ENCODE peak calls at places on chromosome 3, in ten cellular contexts. U is body of pancreas, R is cardiac muscle cell, Q is ovary, O is uterus, C is Peyer's patch, F is colonic mucosa, T is HL-60, I is lung, V is GM23338. A is an unnamed sample.

GRCh38 chr3:197748597-197749314 is 927 bp upstream of the FYTTD1 start:
- DNase-seq in U (no peak), R (peak; percentile 13), Q (no peak), O (no peak), C (no peak), F (no peak), T (no peak), I (no peak), V (no peak), A (no peak)

GRCh38 chr3:124599779-124600693 is 130.2 kb upstream of the UMPS start:
- DNase-seq in U (no peak), R (no peak), Q (no peak), O (no peak), C (peak; percentile 65), F (peak; percentile 73), T (no peak), I (peak; percentile 39), V (no peak), A (no peak)

GRCh38 chr3:77421916-77422315 is 382.0 kb downstream of the ROBO2 start:
- DNase-seq in U (no peak), R (no peak), Q (no peak), O (no peak), C (no peak), F (no peak), T (no peak), I (no peak), V (no peak), A (no peak)

GRCh38 chr3:78255403-78255802 is 1215.5 kb downstream of the ROBO2 start:
- DNase-seq in U (no peak), R (peak; percentile 84), Q (no peak), O (no peak), C (no peak), F (no peak), T (no peak), I (no peak), V (no peak), A (no peak)

GRCh38 chr3:45711936-45712335 is 22.7 kb downstream of the SACM1L start:
- DNase-seq in U (no peak), R (no peak), Q (no peak), O (no peak), C (no peak), F (no peak), T (no peak), I (no peak), V (no peak), A (no peak)

GRCh38 chr3:67642734-67643133 is 11.7 kb downstream of the SUCLG2 start:
- DNase-seq in U (no peak), R (no peak), Q (no peak), O (no peak), C (peak; percentile 52), F (peak; percentile 63), T (no peak), I (no peak), V (no peak), A (no peak)

GRCh38 chr3:14418670-14419250 is 16.4 kb downstream of the SLC6A6 start:
- DNase-seq in U (no peak), R (no peak), Q (no peak), O (no peak), C (peak; percentile 71), F (peak; percentile 57), T (peak; percentile 85), I (peak; percentile 80), V (peak; percentile 71), A (no peak)

GRCh38 chr3:156685198-156685597 is 10.8 kb downstream of the TIPARP start:
- DNase-seq in U (no peak), R (peak; percentile 43), Q (no peak), O (no peak), C (no peak), F (no peak), T (no peak), I (no peak), V (no peak), A (no peak)

GRCh38 chr3:47280519-47280918 is 2.1 kb downstream of the KIF9 start:
- DNase-seq in U (no peak), R (no peak), Q (no peak), O (no peak), C (no peak), F (no peak), T (no peak), I (no peak), V (no peak), A (no peak)

GRCh38 chr3:24378313-24378712 is 116.3 kb downstream of the THRB start:
- DNase-seq in U (no peak), R (no peak), Q (no peak), O (no peak), C (no peak), F (no peak), T (no peak), I (no peak), V (no peak), A (no peak)

GRCh38 chr3:158725348-158725966 is 6.8 kb downstream of the RARRES1 start:
- DNase-seq in U (no peak), R (peak; percentile 97), Q (peak; percentile 67), O (peak; percentile 48), C (peak; percentile 74), F (peak; percentile 79), T (no peak), I (peak; percentile 47), V (no peak), A (no peak)

GRCh38 chr3:37862219-37862711 is 585 bp downstream of the CTDSPL start:
- DNase-seq in U (peak; percentile 27), R (peak; percentile 49), Q (peak; percentile 58), O (peak; percentile 62), C (no peak), F (peak; percentile 53), T (no peak), I (peak; percentile 48), V (peak; percentile 66), A (no peak)

GRCh38 chr3:77041156-77041696 is 1.3 kb downstream of the ROBO2 start:
- DNase-seq in U (no peak), R (no peak), Q (peak; percentile 14), O (no peak), C (no peak), F (no peak), T (no peak), I (no peak), V (no peak), A (no peak)

GRCh38 chr3:32822609-32823498 is 5.1 kb downstream of the TRIM71 start:
- DNase-seq in U (no peak), R (no peak), Q (no peak), O (no peak), C (no peak), F (no peak), T (no peak), I (no peak), V (peak; percentile 44), A (no peak)

GRCh38 chr3:82080261-82080660 is 318.8 kb upstream of the GBE1 start:
- DNase-seq in U (no peak), R (peak; percentile 9), Q (no peak), O (no peak), C (no peak), F (no peak), T (no peak), I (no peak), V (no peak), A (no peak)

GRCh38 chr3:130787422-130788068 is 40.9 kb upstream of the PIK3R4 start:
- DNase-seq in U (no peak), R (no peak), Q (no peak), O (no peak), C (no peak), F (no peak), T (no peak), I (no peak), V (no peak), A (no peak)

GRCh38 chr3:32782417-32782816 is 35.4 kb upstream of the TRIM71 start:
- DNase-seq in U (no peak), R (no peak), Q (no peak), O (no peak), C (no peak), F (no peak), T (no peak), I (no peak), V (no peak), A (no peak)

GRCh38 chr3:197802505-197803459 is 11.7 kb downstream of the LRCH3 start:
- DNase-seq in U (no peak), R (no peak), Q (no peak), O (no peak), C (no peak), F (no peak), T (no peak), I (no peak), V (peak; percentile 52), A (no peak)

GRCh38 chr3:52108302-52109232 is 45.7 kb downstream of the POC1A start:
- DNase-seq in U (no peak), R (peak; percentile 57), Q (peak; percentile 45), O (peak; percentile 64), C (no peak), F (no peak), T (no peak), I (no peak), V (peak; percentile 19), A (no peak)
- H3K27ac ChIP-seq in U (peak overlapping the region; percentile 0), R (peak overlapping the region; percentile 81), Q (no peak overlapping the region), O (no peak overlapping the region), C (no peak overlapping the region), F (no peak overlapping the region), T (no peak overlapping the region), I (no peak overlapping the region), V (no peak overlapping the region), A (peak overlapping the region; percentile 62)

DNA sequence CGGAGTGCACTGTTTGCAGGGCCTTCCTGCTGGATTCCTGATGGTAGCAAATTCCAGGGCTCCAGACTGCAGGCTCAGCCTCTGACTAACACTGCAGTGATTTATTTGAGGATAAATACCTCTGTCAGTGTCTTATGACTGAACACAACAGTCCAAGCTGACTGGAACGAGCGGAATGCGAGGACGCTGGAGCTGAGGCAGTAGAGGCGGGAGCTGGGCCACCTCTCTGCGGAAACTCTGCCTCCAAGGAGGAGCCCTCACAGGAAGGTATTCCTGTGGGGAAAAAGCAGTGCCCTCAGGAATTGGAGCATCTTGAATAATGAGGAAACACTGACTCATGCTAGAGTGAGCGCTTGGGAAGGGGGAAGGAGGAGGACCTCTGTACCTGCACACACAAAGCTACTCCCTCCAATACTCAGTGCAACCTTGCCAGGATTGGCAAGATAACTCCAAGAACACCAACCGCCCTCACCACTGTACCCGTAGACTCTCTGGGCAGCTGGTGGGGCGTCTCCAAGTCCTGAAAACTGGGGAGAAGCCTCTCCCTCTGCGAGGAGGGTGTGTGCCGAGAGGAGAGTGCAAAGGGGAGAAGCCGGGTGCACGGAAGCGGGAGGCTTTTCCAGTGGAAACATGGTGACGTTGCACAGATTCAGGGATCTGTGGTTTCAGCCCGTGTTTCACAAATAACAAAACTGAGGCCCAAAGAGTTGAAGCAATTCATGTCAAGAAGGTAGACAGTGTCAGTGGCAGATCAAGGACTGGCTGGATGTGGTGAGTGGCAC is 43.0 kb downstream of the VGLL4 start:
- DNase-seq in U (peak; percentile 61), R (peak; percentile 98), Q (peak; percentile 78), O (peak; percentile 84), C (peak; percentile 72), F (no peak), T (no peak), I (peak; percentile 47), V (peak; percentile 72), A (peak; percentile 73)
- TF ChIP-seq CTCF in U (no peak), R (no peak), Q (no peak), O (no peak), C (no peak), F (no peak), T (no peak), I (no peak), V (no peak), A (no peak)

GRCh38 chr3:5190147-5190791 is 2.8 kb downstream of the EDEM1 start:
- DNase-seq in U (no peak), R (no peak), Q (no peak), O (no peak), C (no peak), F (no peak), T (no peak), I (no peak), V (no peak), A (no peak)
- H3K4me3 ChIP-seq in U (no peak overlapping the region), R (no peak overlapping the region), Q (no peak overlapping the region), O (no peak overlapping the region), C (peak overlapping the region; percentile 96), F (peak overlapping the region; percentile 10), T (peak overlapping the region; percentile 72), I (no peak overlapping the region), V (peak overlapping the region; percentile 20), A (no peak overlapping the region)

GRCh38 chr3:188646592-188646991 is 492.6 kb downstream of the LPP start:
- DNase-seq in U (no peak), R (no peak), Q (no peak), O (no peak), C (no peak), F (no peak), T (peak; percentile 55), I (no peak), V (no peak), A (no peak)
- H3K27ac ChIP-seq in U (no peak overlapping the region), R (no peak overlapping the region), Q (no peak overlapping the region), O (no peak overlapping the region), C (peak overlapping the region; percentile 17), F (no peak overlapping the region), T (no peak overlapping the region), I (no peak overlapping the region), V (no peak overlapping the region), A (no peak overlapping the region)

A was measured in dorsolateral prefrontal cortex.